ENCODE peak calls at places on chromosomes 5 and 9, in eight cellular contexts. Y is activated effector memory CD4-positive, alpha-beta T cell treated with Interleukin-2 at 50 U/mL for 16 hours; U is foreskin keratinocyte; B is NCI-H1105; V is SW480; P is NCI-H2081; K is kidney epithelial cell; I is aorta. D is an unnamed sample.

GRCh38 chr5:125835293-125836172 is 587.7 kb upstream of the GRAMD2B start:
- DNase-seq in Y (no peak), U (no peak), B (peak), V (peak), P (peak), K (no peak), I (no peak), D (peak)

GRCh38 chr9:93223241-93224180 is 39.6 kb downstream of the WNK2 start:
- DNase-seq in Y (no peak), U (peak), B (peak), V (no peak), P (peak), K (peak), I (no peak), D (peak)

GRCh38 chr9:13728917-13729811 is 449.7 kb upstream of the MPDZ start:
- DNase-seq in Y (no peak), U (peak), B (no peak), V (peak), P (no peak), K (peak), I (no peak), D (no peak)

GRCh38 chr5:169945831-169946261 is 34.4 kb downstream of the INSYN2B start:
- DNase-seq in Y (no peak), U (no peak), B (no peak), V (no peak), P (no peak), K (peak), I (no peak), D (no peak)

GRCh38 chr9:123925161-123925560 is 4.8 kb downstream of the DENND1A start:
- DNase-seq in Y (no peak), U (no peak), B (no peak), V (no peak), P (no peak), K (no peak), I (no peak), D (no peak)

GRCh38 chr5:101440173-101440572 is 537.1 kb upstream of the ST8SIA4 start:
- DNase-seq in Y (no peak), U (no peak), B (no peak), V (no peak), P (no peak), K (no peak), I (no peak), D (no peak)

GRCh38 chr5:150034677-150035076 is 34.1 kb downstream of the HMGXB3 start:
- DNase-seq in Y (no peak), U (no peak), B (no peak), V (no peak), P (no peak), K (peak), I (no peak), D (no peak)

GRCh38 chr5:79093762-79094161 is 17.8 kb upstream of the BHMT start:
- DNase-seq in Y (no peak), U (no peak), B (peak), V (no peak), P (peak), K (no peak), I (no peak), D (peak)

GRCh38 chr5:11248958-11249357 is 487.9 kb upstream of the DAP start:
- DNase-seq in Y (no peak), U (no peak), B (no peak), V (no peak), P (no peak), K (no peak), I (no peak), D (no peak)

GRCh38 chr5:54904425-54904824 is 81.0 kb downstream of the ESM1 start:
- DNase-seq in Y (no peak), U (no peak), B (no peak), V (peak), P (no peak), K (no peak), I (no peak), D (no peak)

GRCh38 chr5:125134216-125135081 is 388.0 kb upstream of the ZNF608 start:
- DNase-seq in Y (no peak), U (peak), B (no peak), V (peak), P (no peak), K (peak), I (no peak), D (no peak)